ENCODE peak calls at places on chromosomes 11 and 22, in nine cellular contexts. E is stimulated activated CD8-positive, alpha-beta memory T cell treated with anti-CD3 and anti-CD28 coated beads, Interleukin-4, amount 100 ng/mL, for 1 hour; F is IMR-90; P is brain microvascular endothelial cell; V is nucleus accumbens; J is effector CD4-positive, alpha-beta T cell; W is non-pigmented ciliary epithelial cell; N is suprapubic skin; A is HEK293T. I is an unnamed sample.

GRCh38 chr11:125276635-125277008 is 112.1 kb downstream of the PKNOX2 start:
- DNase-seq in V (no peak), W (no peak), P (no peak), A (no peak), J (no peak), N (no peak), E (no peak), F (no peak), I (no peak)

GRCh38 chr22:28955817-28956216 is 72.4 kb downstream of the ZNRF3 start:
- DNase-seq in E (peak), V (no peak), N (no peak), P (no peak), J (peak), F (no peak), A (no peak), W (no peak), I (peak)

GRCh38 chr11:119081682-119082081 is 3.0 kb upstream of the HMBS start:
- DNase-seq in J (no peak), N (no peak), A (no peak), V (no peak), P (no peak), W (no peak), F (no peak), E (no peak), I (no peak)

GRCh38 chr11:118054712-118055640 is 21.9 kb upstream of the TMPRSS4 start:
- DNase-seq in E (no peak), F (no peak), N (peak), V (no peak), W (no peak), P (no peak), J (no peak), A (no peak), I (no peak)

GRCh38 chr11:2524446-2525165 is 79.8 kb downstream of the KCNQ1 start:
- DNase-seq in A (no peak), J (no peak), N (peak), V (no peak), E (no peak), W (no peak), P (no peak), F (no peak), I (no peak)

GRCh38 chr11:118916842-118917388 is 8.8 kb downstream of the BCL9L start:
- DNase-seq in J (no peak), E (no peak), N (no peak), P (peak), F (peak), W (no peak), A (peak), V (no peak), I (no peak)

GRCh38 chr11:119447664-119448242 is 24.8 kb upstream of the THY1 start:
- DNase-seq in W (no peak), N (no peak), P (no peak), E (no peak), A (no peak), J (no peak), F (no peak), V (peak), I (no peak)

GRCh38 chr11:70942593-70942992 is 309.8 kb downstream of the SHANK2 start:
- DNase-seq in J (no peak), N (no peak), P (no peak), E (no peak), A (peak), W (no peak), F (no peak), V (no peak), I (no peak)

GRCh38 chr22:26508148-26508547 is 4.1 kb downstream of the TFIP11 start:
- DNase-seq in A (no peak), F (no peak), V (no peak), E (no peak), W (no peak), N (no peak), J (no peak), P (no peak), I (no peak)

GRCh38 chr22:21741059-21741458 is 5.5 kb upstream of the YPEL1 start:
- DNase-seq in J (no peak), A (no peak), N (no peak), F (no peak), V (no peak), E (no peak), W (no peak), P (no peak), I (no peak)

GRCh38 chr11:112694813-112695212 is 266.4 kb upstream of the NCAM1 start:
- DNase-seq in P (no peak), N (no peak), A (no peak), V (no peak), J (no peak), E (no peak), F (no peak), W (no peak), I (no peak)

GRCh38 chr11:71449596-71449995 is 1.4 kb upstream of the DHCR7 start:
- DNase-seq in E (no peak), J (no peak), W (no peak), N (no peak), F (no peak), P (no peak), A (no peak), V (no peak), I (no peak)

GRCh38 chr11:63818609-63819008 is 5.4 kb downstream of the SPINDOC start:
- DNase-seq in P (no peak), E (no peak), V (no peak), W (no peak), F (no peak), N (no peak), A (no peak), J (no peak), I (no peak)

GRCh38 chr11:17748761-17749721 is 14.5 kb downstream of the KCNC1 start:
- DNase-seq in A (no peak), V (no peak), P (no peak), E (no peak), N (no peak), W (no peak), F (no peak), J (no peak), I (no peak)

GRCh38 chr22:37998543-37998942 is 14.2 kb upstream of the SOX10 start:
- DNase-seq in A (no peak), P (no peak), F (no peak), W (no peak), E (no peak), N (no peak), V (no peak), J (no peak), I (no peak)

GRCh38 chr11:123061403-123062157 is at the start of gene HSPA8:
- DNase-seq in E (peak), V (peak), J (peak), P (peak), W (no peak), A (no peak), F (peak), N (peak), I (peak)

GRCh38 chr11:96179905-96180304 is 163.1 kb downstream of the MAML2 start:
- DNase-seq in V (no peak), P (no peak), J (no peak), E (no peak), N (no peak), A (no peak), W (no peak), F (no peak), I (no peak)

GRCh38 chr11:94895971-94896370 is 77.4 kb downstream of the CWC15 start:
- DNase-seq in E (no peak), A (no peak), J (no peak), F (peak), W (no peak), V (no peak), N (no peak), P (peak), I (no peak)

GRCh38 chr11:70432580-70432979 is 34.3 kb downstream of the CTTN start:
- DNase-seq in F (no peak), V (no peak), W (no peak), N (no peak), A (no peak), J (no peak), P (no peak), E (no peak), I (no peak)

GRCh38 chr11:122690801-122691649 is 35.5 kb downstream of the UBASH3B start:
- DNase-seq in F (peak), V (no peak), J (no peak), N (no peak), W (no peak), E (no peak), P (no peak), A (no peak), I (no peak)

GRCh38 chr11:115929618-115930129 is 425.5 kb upstream of the CADM1 start:
- DNase-seq in J (no peak), P (no peak), E (no peak), F (no peak), V (no peak), W (no peak), N (no peak), A (no peak), I (no peak)

GRCh38 chr11:18347471-18348125 is 25.2 kb downstream of the GTF2H1 start:
- DNase-seq in E (no peak), V (no peak), W (peak), F (peak), A (no peak), J (no peak), P (peak), N (no peak), I (no peak)

GRCh38 chr11:112784323-112785073 is 176.7 kb upstream of the NCAM1 start:
- DNase-seq in E (no peak), P (peak), F (no peak), A (peak), W (no peak), V (no peak), J (no peak), N (no peak), I (no peak)

GRCh38 chr11:68113986-68114385 is 7.2 kb downstream of the CHKA start:
- DNase-seq in W (no peak), A (no peak), P (no peak), E (no peak), N (no peak), J (no peak), V (no peak), F (peak), I (no peak)

GRCh38 chr22:46006379-46007002 is 29.5 kb upstream of the WNT7B start:
- DNase-seq in P (peak), N (peak), F (peak), A (peak), V (peak), J (peak), W (no peak), E (peak), I (peak)

GRCh38 chr11:2798951-2799761 is 86.4 kb downstream of the CDKN1C start:
- DNase-seq in N (peak), W (no peak), F (peak), A (no peak), V (no peak), E (no peak), J (no peak), P (no peak), I (peak)

GRCh38 chr11:134528453-134528852 is 116.4 kb upstream of the B3GAT1 start:
- DNase-seq in N (peak), A (no peak), F (no peak), E (no peak), P (no peak), J (no peak), V (no peak), W (no peak), I (no peak)

GRCh38 chr22:49340406-49340805 is 487.3 kb downstream of the BRD1 start:
- DNase-seq in W (no peak), A (no peak), N (no peak), J (no peak), E (no peak), P (no peak), V (no peak), F (no peak), I (no peak)

GRCh38 chr11:100602716-100603115 is 84.4 kb upstream of the ARHGAP42 start:
- DNase-seq in J (no peak), V (no peak), W (no peak), E (no peak), F (no peak), N (no peak), P (no peak), A (no peak), I (no peak)

GRCh38 chr11:123475478-123475877 is 45.4 kb downstream of the GRAMD1B start:
- DNase-seq in A (no peak), F (peak), E (no peak), V (no peak), N (no peak), P (peak), J (no peak), W (no peak), I (no peak)

GRCh38 chr22:40329021-40329456 is 17.3 kb upstream of the ADSL start:
- DNase-seq in N (no peak), F (no peak), V (no peak), P (no peak), J (no peak), W (no peak), A (no peak), E (no peak), I (no peak)

GRCh38 chr22:32562916-32563315 is 88.3 kb downstream of the FBXO7 start:
- DNase-seq in E (no peak), P (no peak), J (no peak), F (no peak), W (no peak), N (peak), A (no peak), V (no peak), I (no peak)

GRCh38 chr11:32435511-32435946 is at the start of gene WT1:
- DNase-seq in J (no peak), V (no peak), N (no peak), W (no peak), E (no peak), P (no peak), A (peak), F (no peak), I (no peak)

GRCh38 chr11:35539781-35540281 is 14.4 kb upstream of the PAMR1 start:
- DNase-seq in J (no peak), A (no peak), W (no peak), P (peak), V (no peak), E (no peak), F (peak), N (no peak), I (no peak)